ENCODE peak calls at places on chromosomes 6 and 20, in five cellular contexts. X is GM12878, B is HepG2, A is H1, W is K562. U is an unnamed sample.

GRCh38 chr20:41150664-41151063 is 13.3 kb downstream of the PLCG1 start:
- DNase-seq in X (no peak), B (no peak), A (no peak), W (peak), U (no peak)

GRCh38 chr6:134600671-134601070 is 282.8 kb upstream of the SGK1 start:
- DNase-seq in X (no peak), B (no peak), A (no peak), W (no peak), U (no peak)

GRCh38 chr6:49949062-49949461 is 14.9 kb downstream of the DEFB114 start:
- DNase-seq in X (no peak), B (no peak), A (no peak), W (peak), U (no peak)

GRCh38 chr6:14717307-14717706 is 528.6 kb upstream of the JARID2 start:
- DNase-seq in X (no peak), B (no peak), A (no peak), W (no peak), U (no peak)

GRCh38 chr20:1469925-1470571 is 3.4 kb upstream of the NSFL1C start:
- DNase-seq in X (peak), B (peak), A (peak), W (peak), U (peak)

GRCh38 chr6:133973109-133973971 is 20.3 kb downstream of the TBPL1 start:
- DNase-seq in X (peak), B (peak), A (no peak), W (peak), U (peak)

GRCh38 chr20:44187054-44187762 is at the start of gene JPH2:
- DNase-seq in X (no peak), B (no peak), A (no peak), W (no peak), U (no peak)

GRCh38 chr20:19737025-19737424 is 21.0 kb upstream of the RIN2 start:
- DNase-seq in X (peak), B (peak), A (no peak), W (no peak), U (no peak)

GRCh38 chr6:30483677-30484279 is 5.5 kb upstream of the HLA-E start:
- DNase-seq in X (peak), B (peak), A (no peak), W (peak), U (peak)

GRCh38 chr20:51127713-51128112 is 104.8 kb upstream of the KCNG1 start:
- DNase-seq in X (no peak), B (no peak), A (no peak), W (no peak), U (no peak)

GRCh38 chr20:64044484-64045247 is 4.8 kb downstream of the SOX18 start:
- DNase-seq in X (no peak), B (no peak), A (no peak), W (no peak), U (peak)

GRCh38 chr6:16754864-16755263 is 6.4 kb downstream of the ATXN1 start:
- DNase-seq in X (no peak), B (peak), A (no peak), W (no peak), U (no peak)

GRCh38 chr6:138052783-138053182 is 54.4 kb downstream of the PERP start:
- DNase-seq in X (no peak), B (no peak), A (no peak), W (no peak), U (no peak)
- TF ChIP-seq ATF3 in X (no peak), B (no peak), A (no peak), W (no peak), U (no peak)

GRCh38 chr6:34223964-34224940 is 12.4 kb upstream of the HMGA1 start:
- DNase-seq in X (peak), B (peak), A (no peak), W (peak), U (no peak)
- TF ChIP-seq CEBPB in X (no peak), B (no peak), A (no peak), W (no peak), U (no peak)

GRCh38 chr6:130167655-130168054 is 55.1 kb downstream of the SAMD3 start:
- DNase-seq in X (no peak), B (no peak), A (no peak), W (no peak), U (no peak)
- TF ChIP-seq SP1 in X (no peak), B (no peak), A (no peak), W (no peak), U (no peak)

DNA sequence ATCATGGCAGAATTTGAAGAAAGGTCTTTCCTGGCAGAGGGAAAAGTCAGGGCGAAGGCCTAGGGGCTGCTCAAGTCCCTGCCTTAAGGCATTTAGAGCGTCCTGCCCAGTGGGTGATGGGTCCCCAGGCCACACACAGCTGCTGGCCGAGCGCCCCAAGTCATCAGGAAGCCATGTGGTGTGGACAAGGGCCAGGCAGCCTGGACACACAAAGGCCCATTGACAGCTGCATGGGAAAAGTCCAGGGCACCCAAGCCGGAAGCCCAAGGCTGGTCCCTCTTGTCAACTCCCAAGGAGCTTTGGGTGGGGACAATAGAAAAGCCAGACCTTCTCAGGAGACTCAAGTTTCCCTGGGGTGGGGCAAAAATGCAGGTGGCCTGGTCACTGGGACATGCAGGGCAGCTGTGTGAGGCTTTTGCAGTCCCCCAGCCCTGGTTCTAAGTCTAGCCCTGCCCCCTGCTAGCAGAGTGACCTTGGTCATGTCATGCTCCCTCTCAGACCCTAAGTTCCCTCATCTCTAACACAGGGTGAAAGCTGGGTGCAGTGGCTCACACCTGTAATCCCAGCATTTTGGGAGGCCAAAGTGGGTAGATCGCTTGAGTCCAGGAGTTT is 44.3 kb upstream of the PTGIS start:
- DNase-seq in X (no peak), B (peak), A (no peak), W (no peak), U (no peak)
- TF ChIP-seq ATF3 in X (no peak), B (no peak), A (no peak), W (no peak), U (no peak)

DNA sequence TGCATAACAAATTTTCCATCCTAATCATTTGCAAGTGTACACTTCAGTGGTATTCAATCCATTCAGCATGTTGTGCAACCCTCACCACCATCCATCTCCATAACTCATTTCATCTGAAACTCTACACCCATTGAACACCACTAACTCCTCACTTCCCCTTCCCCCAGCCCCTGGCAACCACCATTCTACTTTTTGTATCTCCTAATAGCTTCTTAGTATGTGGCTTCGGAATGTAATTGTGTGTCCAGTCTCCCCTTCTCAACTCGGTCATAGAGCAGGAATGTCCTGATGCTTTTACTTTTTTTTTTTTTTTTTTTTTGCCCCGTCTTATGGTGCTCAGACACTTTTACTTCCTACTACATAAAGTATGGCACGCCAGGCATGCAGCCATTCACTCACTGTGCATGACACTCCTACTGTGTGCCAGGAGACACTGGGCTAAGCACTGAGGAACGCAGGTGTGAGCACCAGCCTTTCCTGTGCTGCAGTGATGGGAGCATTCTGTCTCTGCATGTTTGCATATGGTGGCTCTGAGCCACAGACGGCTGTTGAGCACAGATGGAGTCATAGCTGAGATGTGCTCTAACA is 15.3 kb downstream of the HCK start:
- DNase-seq in X (no peak), B (no peak), A (no peak), W (no peak), U (no peak)
- TF ChIP-seq CEBPB in X (no peak), B (peak), A (no peak), W (peak), U (no peak)

DNA sequence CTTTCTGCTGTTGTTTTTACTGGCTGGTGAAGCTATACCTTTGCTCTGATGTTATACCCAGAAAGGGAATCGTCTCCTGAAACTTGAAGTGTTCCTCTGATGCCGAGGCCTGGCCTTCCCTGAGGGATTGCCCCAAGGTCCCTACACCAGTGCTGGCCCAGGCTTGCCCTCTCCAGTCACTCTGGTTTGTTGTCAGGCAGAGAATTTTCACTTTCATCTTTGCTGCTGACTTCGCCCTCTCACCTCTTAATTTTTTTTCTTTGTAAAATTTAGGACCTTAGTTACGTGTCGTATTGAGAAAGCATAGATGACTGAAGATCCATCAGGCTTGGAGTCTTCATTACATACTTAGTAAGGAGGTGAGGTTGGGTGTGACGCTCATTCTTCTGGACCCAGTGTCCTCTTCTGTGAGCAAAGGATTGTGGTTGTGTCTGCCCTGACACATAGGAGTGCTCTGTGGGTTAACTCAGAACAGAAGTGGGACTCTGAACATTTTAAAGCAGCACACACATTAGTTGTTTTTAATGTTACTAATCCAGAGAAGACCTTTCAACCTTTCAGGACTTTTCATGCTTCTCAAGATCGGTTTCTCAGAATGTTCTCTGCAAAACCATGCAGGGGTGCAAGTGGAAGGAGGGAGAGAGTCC is 45.4 kb downstream of the TULP4 start:
- DNase-seq in X (peak), B (no peak), A (no peak), W (no peak), U (no peak)
- TF ChIP-seq SP1 in X (no peak), B (no peak), A (no peak), W (no peak), U (no peak)

GRCh38 chr6:92810913-92811312 is 608.4 kb downstream of the EPHA7 start:
- DNase-seq in X (peak), B (peak), A (peak), W (peak), U (peak)
- TF ChIP-seq ATF3 in X (no peak), B (no peak), A (no peak), W (no peak), U (no peak)

GRCh38 chr6:1190361-1190760 is 121.5 kb upstream of the FOXQ1 start:
- DNase-seq in X (no peak), B (peak), A (peak), W (no peak), U (no peak)

GRCh38 chr6:1184318-1184717 is 127.6 kb upstream of the FOXQ1 start:
- DNase-seq in X (no peak), B (no peak), A (no peak), W (no peak), U (no peak)

GRCh38 chr6:1191141-1191630 is 120.7 kb upstream of the FOXQ1 start:
- DNase-seq in X (no peak), B (no peak), A (no peak), W (no peak), U (no peak)

GRCh38 chr6:1187293-1188131 is 124.4 kb upstream of the FOXQ1 start:
- DNase-seq in X (no peak), B (peak), A (no peak), W (no peak), U (no peak)

DNA sequence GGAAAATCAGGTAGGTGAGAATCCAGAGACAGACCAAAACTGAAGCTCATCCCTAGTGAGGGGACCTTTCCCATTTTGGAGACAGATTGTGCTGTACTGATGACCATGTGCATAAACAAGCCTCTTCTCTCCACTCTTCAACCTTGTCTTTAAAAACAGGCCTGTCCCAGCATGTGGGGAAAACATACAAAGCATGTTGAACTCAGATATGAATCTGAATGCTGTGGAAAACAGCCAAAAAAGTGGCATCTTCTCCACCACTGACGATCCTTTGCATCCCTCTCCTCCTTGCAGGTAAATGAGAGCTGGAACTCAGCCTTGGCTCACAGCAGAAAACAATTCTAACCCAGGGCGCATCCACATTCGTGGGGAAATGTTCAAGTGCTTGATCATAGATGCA is 123.7 kb upstream of the FOXQ1 start:
- DNase-seq in X (no peak), B (no peak), A (no peak), W (no peak), U (no peak)
- TF ChIP-seq CEBPB in X (no peak), B (no peak), A (no peak), W (no peak), U (no peak)